ENCODE peak calls at places on chromosome 4, in six cellular contexts. V is EL; E is ovary; W is posterior cingulate gyrus; Q is fibroblast of mammary gland; K is stimulated activated CD8-positive, alpha-beta memory T cell treated with anti-CD3 and anti-CD28 coated beads, Interleukin-2, amount 100 ng/mL, for 48 hours. G is an unnamed sample.

GRCh38 chr4:177519481-177520270 is 77.4 kb upstream of the AGA start:
- DNase-seq in V (peak), E (no peak), W (no peak), Q (peak), K (no peak), G (no peak)

GRCh38 chr4:10171055-10171454 is 54.5 kb upstream of the WDR1 start:
- DNase-seq in V (peak), E (no peak), W (no peak), Q (no peak), K (no peak), G (no peak)

GRCh38 chr4:126977306-126977705 is 655.5 kb upstream of the INTU start:
- DNase-seq in V (no peak), E (no peak), W (no peak), Q (no peak), K (no peak), G (no peak)

GRCh38 chr4:826508-827208 is 729 bp upstream of the CPLX1 start:
- DNase-seq in V (no peak), E (no peak), W (no peak), Q (no peak), K (no peak), G (no peak)

GRCh38 chr4:103100691-103101090 is 1.1 kb upstream of the BDH2 start:
- DNase-seq in V (no peak), E (no peak), W (no peak), Q (no peak), K (no peak), G (no peak)

GRCh38 chr4:106981431-106981830 is 54.7 kb downstream of the DKK2 start:
- DNase-seq in V (no peak), E (no peak), W (no peak), Q (no peak), K (no peak), G (no peak)

GRCh38 chr4:156547439-156547838 is 424.2 kb downstream of the PDGFC start:
- DNase-seq in V (peak), E (no peak), W (no peak), Q (peak), K (no peak), G (no peak)

GRCh38 chr4:7435411-7436095 is 823 bp upstream of the PSAPL1 start:
- DNase-seq in V (no peak), E (no peak), W (no peak), Q (no peak), K (no peak), G (no peak)

GRCh38 chr4:97013309-97014106 is 1129.8 kb downstream of the STPG2 start:
- DNase-seq in V (no peak), E (no peak), W (no peak), Q (no peak), K (no peak), G (no peak)

GRCh38 chr4:56723201-56723605 is 42.1 kb upstream of the HOPX start:
- DNase-seq in V (no peak), E (no peak), W (no peak), Q (no peak), K (peak), G (no peak)

GRCh38 chr4:143341186-143341755 is 4.6 kb downstream of the GAB1 start:
- DNase-seq in V (no peak), E (no peak), W (no peak), Q (no peak), K (no peak), G (no peak)

GRCh38 chr4:61555789-61556188 is 355.7 kb downstream of the ADGRL3 start:
- DNase-seq in V (no peak), E (no peak), W (no peak), Q (no peak), K (no peak), G (no peak)

GRCh38 chr4:7890635-7891393 is 48.8 kb downstream of the AFAP1 start:
- DNase-seq in V (peak), E (no peak), W (no peak), Q (peak), K (no peak), G (no peak)

GRCh38 chr4:29948451-29948850 is 771.7 kb upstream of the PCDH7 start:
- DNase-seq in V (no peak), E (no peak), W (no peak), Q (no peak), K (no peak), G (no peak)

GRCh38 chr4:108433832-108434231 is 186.5 kb upstream of the RPL34 start:
- DNase-seq in V (peak), E (no peak), W (no peak), Q (peak), K (no peak), G (no peak)

GRCh38 chr4:6019316-6020263 is 1.4 kb upstream of the C4orf50 start:
- DNase-seq in V (peak), E (no peak), W (no peak), Q (peak), K (peak), G (peak)

GRCh38 chr4:159159611-159160010 is 56.7 kb downstream of the RAPGEF2 start:
- DNase-seq in V (no peak), E (no peak), W (no peak), Q (no peak), K (no peak), G (no peak)

GRCh38 chr4:118076958-118077766 is 42.9 kb downstream of the NDST3 start:
- DNase-seq in V (peak), E (no peak), W (no peak), Q (peak), K (no peak), G (no peak)

GRCh38 chr4:3607690-3608514 is 75.7 kb upstream of the LRPAP1 start:
- DNase-seq in V (no peak), E (no peak), W (no peak), Q (no peak), K (no peak), G (no peak)

GRCh38 chr4:20318899-20319291 is 67.2 kb downstream of the SLIT2 start:
- DNase-seq in V (no peak), E (no peak), W (no peak), Q (no peak), K (no peak), G (no peak)

G was measured in H1.